ENCODE peak calls at places on chromosomes 16 and 17, in seven cellular contexts. One of them, this sample, is unnamed.

GRCh38 chr16:83338941-83339340 is 468.8 kb upstream of the HSBP1 start:
- DNase-seq in coronary artery: no peak
- DNase-seq in GM12864: no peak
- DNase-seq in IMR-90: peak
- DNase-seq in CD8-positive, alpha-beta T cell: no peak
- DNase-seq in MM.1S: no peak
- DNase-seq in GM23338: no peak
- DNase-seq in this sample: no peak

GRCh38 chr16:25063102-25063501 is 47.9 kb upstream of the ARHGAP17 start:
- DNase-seq in coronary artery: no peak
- DNase-seq in GM12864: no peak
- DNase-seq in IMR-90: no peak
- DNase-seq in CD8-positive, alpha-beta T cell: no peak
- DNase-seq in MM.1S: no peak
- DNase-seq in GM23338: no peak
- DNase-seq in this sample: peak

GRCh38 chr17:39769974-39770587 is 32.3 kb downstream of the GRB7 start:
- DNase-seq in coronary artery: no peak
- DNase-seq in GM12864: no peak
- DNase-seq in IMR-90: peak
- DNase-seq in CD8-positive, alpha-beta T cell: peak
- DNase-seq in MM.1S: peak
- DNase-seq in GM23338: no peak
- DNase-seq in this sample: peak

GRCh38 chr16:825298-826061 is 24.9 kb upstream of the GNG13 start:
- DNase-seq in coronary artery: no peak
- DNase-seq in GM12864: no peak
- DNase-seq in IMR-90: no peak
- DNase-seq in CD8-positive, alpha-beta T cell: no peak
- DNase-seq in MM.1S: no peak
- DNase-seq in GM23338: no peak
- DNase-seq in this sample: no peak

GRCh38 chr17:66713533-66714042 is 121.3 kb upstream of the CACNG5 start:
- DNase-seq in coronary artery: no peak
- DNase-seq in GM12864: no peak
- DNase-seq in IMR-90: no peak
- DNase-seq in CD8-positive, alpha-beta T cell: no peak
- DNase-seq in MM.1S: no peak
- DNase-seq in GM23338: no peak
- DNase-seq in this sample: peak

GRCh38 chr17:58275417-58275816 is 5.3 kb downstream of the MPO start:
- DNase-seq in coronary artery: no peak
- DNase-seq in GM12864: no peak
- DNase-seq in IMR-90: no peak
- DNase-seq in CD8-positive, alpha-beta T cell: no peak
- DNase-seq in MM.1S: no peak
- DNase-seq in GM23338: no peak
- DNase-seq in this sample: no peak

GRCh38 chr17:61715348-61715747 is 124.3 kb upstream of the NACA2 start:
- DNase-seq in coronary artery: no peak
- DNase-seq in GM12864: no peak
- DNase-seq in IMR-90: no peak
- DNase-seq in CD8-positive, alpha-beta T cell: no peak
- DNase-seq in MM.1S: no peak
- DNase-seq in GM23338: no peak
- DNase-seq in this sample: no peak

GRCh38 chr16:972316-973002 is 1.7 kb upstream of the LMF1 start:
- DNase-seq in coronary artery: no peak
- DNase-seq in GM12864: no peak
- DNase-seq in IMR-90: no peak
- DNase-seq in CD8-positive, alpha-beta T cell: no peak
- DNase-seq in MM.1S: no peak
- DNase-seq in GM23338: no peak
- DNase-seq in this sample: no peak

GRCh38 chr17:50037321-50038107 is 18.4 kb upstream of the ITGA3 start:
- DNase-seq in coronary artery: peak
- DNase-seq in GM12864: no peak
- DNase-seq in IMR-90: peak
- DNase-seq in CD8-positive, alpha-beta T cell: no peak
- DNase-seq in MM.1S: no peak
- DNase-seq in GM23338: no peak
- DNase-seq in this sample: no peak

GRCh38 chr17:81966343-81967243 is 5.6 kb upstream of the NOTUM start:
- DNase-seq in coronary artery: no peak
- DNase-seq in GM12864: no peak
- DNase-seq in IMR-90: peak
- DNase-seq in CD8-positive, alpha-beta T cell: no peak
- DNase-seq in MM.1S: no peak
- DNase-seq in GM23338: peak
- DNase-seq in this sample: peak

GRCh38 chr16:79605999-79606398 is 5.5 kb upstream of the MAF start:
- DNase-seq in coronary artery: no peak
- DNase-seq in GM12864: peak
- DNase-seq in IMR-90: no peak
- DNase-seq in CD8-positive, alpha-beta T cell: no peak
- DNase-seq in MM.1S: peak
- DNase-seq in GM23338: peak
- DNase-seq in this sample: no peak

GRCh38 chr17:82400830-82401229 is 17.3 kb upstream of the HEXD start:
- DNase-seq in coronary artery: no peak
- DNase-seq in GM12864: no peak
- DNase-seq in IMR-90: no peak
- DNase-seq in CD8-positive, alpha-beta T cell: peak
- DNase-seq in MM.1S: peak
- DNase-seq in GM23338: no peak
- DNase-seq in this sample: peak

GRCh38 chr16:48235556-48236136 is 8.5 kb upstream of the LONP2 start:
- DNase-seq in coronary artery: no peak
- DNase-seq in GM12864: no peak
- DNase-seq in IMR-90: peak
- DNase-seq in CD8-positive, alpha-beta T cell: no peak
- DNase-seq in MM.1S: no peak
- DNase-seq in GM23338: no peak
- DNase-seq in this sample: no peak

GRCh38 chr17:41586863-41587495 is at the start of gene KRT14:
- DNase-seq in coronary artery: no peak
- DNase-seq in GM12864: no peak
- DNase-seq in IMR-90: no peak
- DNase-seq in CD8-positive, alpha-beta T cell: no peak
- DNase-seq in MM.1S: no peak
- DNase-seq in GM23338: no peak
- DNase-seq in this sample: no peak

GRCh38 chr16:73047536-73048291 is at the start of gene ZFHX3:
- DNase-seq in coronary artery: no peak
- DNase-seq in GM12864: no peak
- DNase-seq in IMR-90: peak
- DNase-seq in CD8-positive, alpha-beta T cell: peak
- DNase-seq in MM.1S: peak
- DNase-seq in GM23338: peak
- DNase-seq in this sample: peak

GRCh38 chr17:45849536-45849990 is 4.9 kb downstream of the SPPL2C start:
- DNase-seq in coronary artery: no peak
- DNase-seq in GM12864: no peak
- DNase-seq in IMR-90: no peak
- DNase-seq in CD8-positive, alpha-beta T cell: no peak
- DNase-seq in MM.1S: no peak
- DNase-seq in GM23338: no peak
- DNase-seq in this sample: no peak

GRCh38 chr17:30920683-30921543 is 832 bp upstream of the ADAP2 start:
- DNase-seq in coronary artery: no peak
- DNase-seq in GM12864: no peak
- DNase-seq in IMR-90: peak
- DNase-seq in CD8-positive, alpha-beta T cell: no peak
- DNase-seq in MM.1S: no peak
- DNase-seq in GM23338: no peak
- DNase-seq in this sample: no peak

GRCh38 chr17:69878661-69879060 is 196.4 kb upstream of the KCNJ16 start:
- DNase-seq in coronary artery: no peak
- DNase-seq in GM12864: no peak
- DNase-seq in IMR-90: no peak
- DNase-seq in CD8-positive, alpha-beta T cell: no peak
- DNase-seq in MM.1S: no peak
- DNase-seq in GM23338: no peak
- DNase-seq in this sample: no peak

GRCh38 chr17:53061446-53061845 is 761.3 kb upstream of the KIF2B start:
- DNase-seq in coronary artery: no peak
- DNase-seq in GM12864: no peak
- DNase-seq in IMR-90: no peak
- DNase-seq in CD8-positive, alpha-beta T cell: no peak
- DNase-seq in MM.1S: no peak
- DNase-seq in GM23338: peak
- DNase-seq in this sample: no peak

GRCh38 chr17:17134952-17135340 is 71.2 kb downstream of the PLD6 start:
- DNase-seq in coronary artery: no peak
- DNase-seq in GM12864: no peak
- DNase-seq in IMR-90: no peak
- DNase-seq in CD8-positive, alpha-beta T cell: no peak
- DNase-seq in MM.1S: no peak
- DNase-seq in GM23338: no peak
- DNase-seq in this sample: no peak

DNA sequence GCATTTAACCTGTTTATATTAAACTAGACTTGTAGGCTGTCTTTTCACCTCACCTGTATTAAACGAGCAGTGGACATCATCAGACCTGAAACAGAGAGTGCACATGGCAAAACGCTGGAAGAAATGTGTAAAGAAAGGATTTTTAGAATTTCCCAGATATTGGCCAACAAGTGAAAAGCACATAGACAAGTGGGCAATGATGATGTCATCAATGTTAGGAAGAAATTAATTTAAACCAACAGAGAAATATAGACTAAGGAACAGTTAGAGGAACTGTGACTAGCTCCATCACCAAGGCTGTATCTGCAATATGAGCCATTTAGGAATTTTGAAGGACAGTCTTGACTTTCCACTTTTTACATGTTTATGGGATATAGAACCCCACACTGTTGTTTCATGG is 67.1 kb upstream of the SLC12A3 start:
- DNase-seq in coronary artery: no peak
- DNase-seq in GM12864: no peak
- DNase-seq in IMR-90: no peak
- DNase-seq in CD8-positive, alpha-beta T cell: no peak
- DNase-seq in MM.1S: no peak
- DNase-seq in GM23338: no peak
- DNase-seq in this sample: no peak
- TF ChIP-seq CTCF in coronary artery: no peak
- TF ChIP-seq CTCF in GM12864: no peak
- TF ChIP-seq CTCF in IMR-90: no peak
- TF ChIP-seq CTCF in CD8-positive, alpha-beta T cell: no peak
- TF ChIP-seq CTCF in MM.1S: no peak
- TF ChIP-seq CTCF in GM23338: no peak
- TF ChIP-seq CTCF in this sample: no peak

DNA sequence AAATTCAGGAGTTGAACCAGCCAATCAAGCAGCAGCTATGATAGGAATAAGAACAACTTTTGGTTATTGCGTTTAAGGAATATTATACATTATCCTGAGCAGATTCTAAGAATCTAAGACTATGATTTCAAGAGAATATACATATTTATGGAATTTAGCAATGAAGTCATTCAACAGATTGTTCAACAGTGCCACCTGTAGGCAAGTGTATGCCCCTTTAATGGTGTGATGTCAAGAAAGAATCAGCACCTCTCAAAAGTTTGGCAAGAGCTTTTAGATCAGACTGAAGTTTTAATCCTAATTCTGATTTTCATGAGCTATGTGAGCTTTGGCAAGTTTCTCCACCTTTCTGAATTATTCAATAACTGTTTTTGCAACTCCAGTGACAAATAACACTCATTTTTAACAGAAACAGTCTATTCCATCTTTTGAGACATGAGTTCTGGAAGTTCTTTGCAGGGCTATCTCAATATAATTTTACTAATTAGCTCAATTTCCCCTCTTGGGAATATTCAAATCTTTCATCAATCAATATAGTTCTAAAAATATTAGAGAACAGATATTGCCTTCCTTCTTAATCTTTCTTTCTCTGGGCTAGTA is 474.3 kb upstream of the TOM1L1 start:
- DNase-seq in coronary artery: no peak
- DNase-seq in GM12864: no peak
- DNase-seq in IMR-90: no peak
- DNase-seq in CD8-positive, alpha-beta T cell: no peak
- DNase-seq in MM.1S: peak
- DNase-seq in GM23338: peak
- DNase-seq in this sample: no peak
- TF ChIP-seq CTCF in coronary artery: no peak
- TF ChIP-seq CTCF in GM12864: no peak
- TF ChIP-seq CTCF in IMR-90: no peak
- TF ChIP-seq CTCF in CD8-positive, alpha-beta T cell: no peak
- TF ChIP-seq CTCF in MM.1S: peak
- TF ChIP-seq CTCF in GM23338: peak
- TF ChIP-seq CTCF in this sample: peak

DNA sequence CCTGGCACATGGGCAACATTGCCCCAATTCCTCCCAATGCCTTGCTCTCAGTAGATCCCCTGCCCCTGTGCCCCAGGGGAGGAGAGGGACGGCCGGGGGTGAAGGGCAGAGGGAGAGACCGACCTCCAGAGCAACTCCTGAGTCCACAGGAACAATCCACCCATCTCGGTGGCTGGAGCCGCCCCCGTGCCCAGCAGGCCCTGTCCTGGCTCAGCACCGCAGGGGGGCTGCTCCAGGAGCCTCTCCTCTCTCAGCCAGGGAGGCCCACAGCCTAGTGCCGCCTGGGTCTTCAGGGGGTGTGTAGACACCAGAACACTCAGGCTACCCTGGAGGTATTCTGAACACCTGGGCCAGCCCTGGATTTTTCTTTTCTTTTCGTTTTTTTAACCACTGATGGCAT is 233.7 kb upstream of the SDK2 start:
- DNase-seq in coronary artery: no peak
- DNase-seq in GM12864: no peak
- DNase-seq in IMR-90: no peak
- DNase-seq in CD8-positive, alpha-beta T cell: no peak
- DNase-seq in MM.1S: no peak
- DNase-seq in GM23338: no peak
- DNase-seq in this sample: no peak
- TF ChIP-seq CTCF in coronary artery: no peak
- TF ChIP-seq CTCF in GM12864: no peak
- TF ChIP-seq CTCF in IMR-90: no peak
- TF ChIP-seq CTCF in CD8-positive, alpha-beta T cell: no peak
- TF ChIP-seq CTCF in MM.1S: no peak
- TF ChIP-seq CTCF in GM23338: no peak
- TF ChIP-seq CTCF in this sample: no peak

DNA sequence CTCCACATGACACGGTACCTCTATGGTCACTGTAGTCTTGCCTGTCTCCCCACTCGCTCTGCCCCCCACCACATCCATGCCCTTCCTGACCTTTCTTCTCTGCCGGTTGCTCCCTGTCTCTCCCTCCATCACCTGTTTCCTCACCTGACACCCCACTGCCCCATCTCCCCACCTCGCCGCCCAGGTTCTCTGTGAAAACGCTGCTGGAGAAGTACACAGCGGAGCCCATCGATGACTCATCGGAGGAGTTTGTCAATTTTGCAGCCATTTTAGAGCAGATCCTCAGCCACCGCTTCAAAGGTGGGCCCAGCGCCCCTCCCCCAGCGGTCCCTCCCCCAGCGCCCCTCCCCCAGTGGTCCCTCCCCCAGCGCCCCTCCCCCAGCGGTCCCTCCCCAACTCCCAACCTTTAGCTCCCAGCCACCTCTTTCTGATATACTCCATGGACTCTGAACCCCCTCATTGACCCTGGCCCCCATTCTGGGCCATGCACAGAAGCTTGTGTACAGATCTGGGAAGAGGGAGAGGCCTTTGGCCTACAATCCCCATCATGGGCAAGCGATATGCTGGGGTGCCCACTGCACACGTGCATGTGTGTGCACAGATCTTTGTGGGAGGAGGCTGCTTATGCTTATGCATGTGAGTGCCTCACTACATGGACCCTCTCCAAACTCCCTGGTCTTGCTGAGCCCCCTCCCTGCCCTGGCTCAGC is 4.1 kb downstream of the RUNDC3A start:
- DNase-seq in coronary artery: no peak
- DNase-seq in GM12864: no peak
- DNase-seq in IMR-90: no peak
- DNase-seq in CD8-positive, alpha-beta T cell: no peak
- DNase-seq in MM.1S: no peak
- DNase-seq in GM23338: no peak
- DNase-seq in this sample: no peak
- TF ChIP-seq CTCF in coronary artery: no peak
- TF ChIP-seq CTCF in GM12864: no peak
- TF ChIP-seq CTCF in IMR-90: no peak
- TF ChIP-seq CTCF in CD8-positive, alpha-beta T cell: no peak
- TF ChIP-seq CTCF in MM.1S: no peak
- TF ChIP-seq CTCF in GM23338: no peak
- TF ChIP-seq CTCF in this sample: no peak

This sample was measured in GM13977.